ENCODE peak calls at places on chromosome 22, in five cellular contexts. X is suprapubic skin, L is BE2C, O is pancreas, J is AG09309. R is an unnamed sample.

GRCh38 chr22:32634424-32634981 is 159.9 kb downstream of the FBXO7 start:
- DNase-seq in J (no peak), O (no peak), X (no peak), L (no peak), R (no peak)

GRCh38 chr22:41696714-41697113 is 2.6 kb upstream of the MEI1 start:
- DNase-seq in O (peak; percentile 61), L (no peak), J (no peak), X (no peak), R (no peak)

GRCh38 chr22:28943501-28943879 is 60.1 kb downstream of the ZNRF3 start:
- DNase-seq in O (no peak), L (no peak), J (no peak), X (no peak), R (no peak)

GRCh38 chr22:29639096-29639495 is 35.7 kb downstream of the NF2 start:
- DNase-seq in L (no peak), J (no peak), X (no peak), O (no peak), R (no peak)

GRCh38 chr22:46638601-46639431 is 18.6 kb downstream of the GRAMD4 start:
- DNase-seq in O (peak; percentile 83), X (no peak), L (no peak), J (no peak), R (no peak)

GRCh38 chr22:24037851-24038765 is 27.0 kb downstream of the CABIN1 start:
- DNase-seq in J (no peak), L (no peak), X (no peak), O (no peak), R (peak; percentile 11)

GRCh38 chr22:27993201-27993635 is 74.2 kb upstream of the PITPNB start:
- DNase-seq in J (no peak), L (no peak), X (peak; percentile 77), O (no peak), R (no peak)

GRCh38 chr22:32538516-32538915 is 63.9 kb downstream of the FBXO7 start:
- DNase-seq in X (no peak), J (no peak), L (no peak), O (no peak), R (no peak)

DNA sequence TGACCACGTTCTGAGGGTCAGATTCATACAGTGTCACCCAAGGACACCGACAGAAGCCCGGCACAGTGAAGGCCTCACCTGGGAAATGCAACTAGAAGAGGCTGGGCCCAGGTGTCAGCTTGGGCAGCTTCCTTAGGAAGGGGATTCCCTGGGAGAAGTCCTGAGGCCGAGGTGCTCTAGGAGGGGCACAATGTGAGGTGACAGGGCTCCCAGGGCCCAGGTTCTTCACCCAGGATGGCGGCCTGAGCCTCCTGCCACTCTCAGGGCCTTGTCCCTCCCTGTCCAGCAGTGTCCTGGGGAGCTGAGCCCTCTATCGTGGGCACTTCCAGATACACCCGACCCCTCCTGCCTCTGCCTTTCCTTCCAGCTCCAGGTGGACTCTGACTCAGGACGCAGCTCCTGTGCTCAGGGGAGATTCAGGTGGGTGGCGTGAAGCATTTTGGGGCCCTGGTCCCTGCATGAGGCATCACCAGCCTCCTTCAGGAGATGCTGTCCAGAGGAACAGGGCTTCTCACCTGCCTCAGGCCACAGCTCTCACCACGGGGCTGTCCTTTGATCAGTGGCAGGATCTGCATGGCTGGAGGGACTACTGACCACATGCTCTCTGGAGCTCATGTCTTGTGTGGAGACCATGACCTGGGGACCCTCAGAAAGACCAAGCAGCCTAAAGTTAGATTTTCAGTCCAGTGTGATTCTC is 58.6 kb downstream of the GGTLC2 start:
- DNase-seq in X (peak; percentile 44), O (no peak), L (no peak), J (no peak), R (no peak)
- TF ChIP-seq CTCF in X (no peak), O (no peak), L (no peak), J (no peak), R (no peak)

GRCh38 chr22:45472426-45472825 is 30.3 kb upstream of the FBLN1 start:
- DNase-seq in L (no peak), J (no peak), X (no peak), O (no peak), R (no peak)

GRCh38 chr22:45468872-45469572 is 33.7 kb upstream of the FBLN1 start:
- DNase-seq in L (no peak), J (no peak), X (no peak), O (no peak), R (no peak)

GRCh38 chr22:45473626-45474237 is 29.0 kb upstream of the FBLN1 start:
- DNase-seq in X (no peak), O (no peak), J (no peak), L (no peak), R (no peak)

GRCh38 chr22:45470871-45471270 is 31.8 kb upstream of the FBLN1 start:
- DNase-seq in J (no peak), L (no peak), O (no peak), X (no peak), R (no peak)

DNA sequence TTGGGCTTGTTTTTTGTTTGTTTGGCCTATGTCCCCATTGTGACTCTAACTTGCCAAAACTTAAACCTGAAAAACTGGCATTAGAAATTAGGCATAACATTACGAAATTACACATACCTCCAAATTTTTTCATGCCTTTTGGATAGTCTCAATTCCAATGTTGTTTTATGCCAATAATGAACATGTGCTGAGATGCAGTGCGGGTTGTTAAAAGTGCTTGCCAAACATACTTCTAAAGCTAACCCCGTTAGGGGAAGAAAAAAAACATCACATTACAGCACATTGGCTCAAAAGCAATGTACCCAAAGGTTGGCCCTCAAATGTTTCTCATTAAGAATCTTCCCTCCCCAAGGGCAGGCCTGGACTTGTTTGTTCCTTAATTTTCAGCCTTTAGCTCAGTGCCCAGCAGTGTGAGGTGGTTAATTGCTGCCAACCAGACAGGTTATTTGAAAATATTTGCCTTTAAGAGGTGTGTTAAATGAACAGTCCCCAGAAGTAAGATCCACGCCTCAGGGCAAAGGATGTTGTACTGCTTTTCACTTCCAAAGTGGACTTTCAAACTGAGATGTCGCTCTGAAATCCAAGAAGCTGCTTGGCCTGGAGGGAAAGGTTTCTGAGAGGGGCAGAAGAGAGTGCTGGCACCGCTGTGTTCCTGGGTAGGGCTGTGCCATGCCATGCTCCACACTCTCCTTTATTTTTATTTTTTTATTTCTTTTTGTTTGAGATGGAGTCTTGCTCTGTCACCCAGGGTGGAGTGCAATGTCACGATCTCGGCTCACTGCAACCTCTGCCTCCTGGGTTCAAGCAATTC is 32.9 kb upstream of the FBLN1 start:
- DNase-seq in L (no peak), J (peak; percentile 62), X (no peak), O (no peak), R (no peak)
- H3K4me3 ChIP-seq in L (no peak overlapping the region), J (no peak overlapping the region), X (no peak overlapping the region), O (no peak overlapping the region), R (no peak overlapping the region)

DNA sequence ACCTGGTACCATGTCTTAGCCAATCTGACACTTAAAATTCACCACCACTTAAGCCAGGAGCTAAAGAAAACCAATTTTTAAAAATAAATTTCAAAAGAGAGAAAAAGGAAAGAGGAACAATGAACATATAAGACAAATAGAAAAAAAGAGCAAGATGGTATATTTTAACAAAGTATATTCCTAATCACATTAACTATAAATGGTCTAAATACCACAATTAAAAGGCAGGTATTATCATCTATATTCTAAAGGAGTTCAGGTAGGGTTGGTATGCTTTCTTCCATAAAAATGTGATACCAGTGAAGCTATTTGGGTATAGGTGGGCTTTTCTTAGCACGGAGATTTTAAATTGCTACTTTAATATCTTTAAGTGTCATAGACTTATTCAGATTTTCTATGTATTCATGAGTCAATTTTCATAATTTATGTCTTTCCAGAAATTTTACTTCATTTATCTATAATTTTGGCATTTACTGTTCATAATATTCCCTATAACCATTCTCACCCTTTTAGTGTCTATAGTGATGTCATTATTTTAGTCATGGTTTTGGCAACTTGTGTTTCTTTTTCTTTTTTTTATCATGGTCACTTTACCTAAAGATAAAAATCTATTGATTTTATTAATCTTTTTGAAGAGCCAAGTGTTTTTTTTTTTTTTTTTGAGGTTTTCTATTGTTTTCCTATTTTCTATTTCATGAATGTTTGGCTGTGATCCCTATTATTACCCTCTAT is 56.5 kb upstream of the IGLL5 start:
- DNase-seq in J (no peak), X (no peak), O (no peak), L (no peak), R (no peak)
- TF ChIP-seq CTCF in J (no peak), X (no peak), O (no peak), L (no peak), R (no peak)

GRCh38 chr22:37273846-37274225 is 8.5 kb upstream of the CYTH4 start:
- DNase-seq in L (no peak), O (no peak), J (no peak), X (no peak), R (no peak)

GRCh38 chr22:37276771-37277170 is 5.5 kb upstream of the CYTH4 start:
- DNase-seq in L (no peak), O (no peak), X (no peak), J (no peak), R (no peak)

GRCh38 chr22:37275622-37276021 is 6.7 kb upstream of the CYTH4 start:
- DNase-seq in O (no peak), J (no peak), L (no peak), X (no peak), R (no peak)

GRCh38 chr22:37274380-37274862 is 7.9 kb upstream of the CYTH4 start:
- DNase-seq in O (no peak), X (no peak), J (no peak), L (no peak), R (peak; percentile 32)

DNA sequence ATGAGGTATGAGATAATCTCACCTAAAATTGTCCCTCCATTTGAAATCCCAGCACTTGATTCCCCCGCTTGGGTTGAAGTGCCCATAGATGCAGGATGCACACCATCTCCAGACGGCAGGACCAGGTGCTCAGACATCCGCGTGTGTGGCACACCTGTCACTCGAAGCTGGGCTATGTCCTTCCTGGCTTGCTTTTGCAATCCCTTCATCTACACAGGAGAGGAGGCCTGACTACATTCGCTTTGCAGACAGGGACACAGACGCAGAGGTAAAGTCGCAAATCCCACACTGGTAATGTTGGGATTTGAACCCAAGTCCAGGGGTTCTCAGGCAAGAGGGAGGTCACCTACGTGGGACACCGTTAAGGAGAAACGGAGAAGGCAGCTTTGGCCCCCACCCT is 7.2 kb upstream of the CYTH4 start:
- DNase-seq in X (no peak), J (no peak), L (no peak), O (no peak), R (no peak)
- H3K4me3 ChIP-seq in X (no peak overlapping the region), J (no peak overlapping the region), L (no peak overlapping the region), O (no peak overlapping the region), R (no peak overlapping the region)

DNA sequence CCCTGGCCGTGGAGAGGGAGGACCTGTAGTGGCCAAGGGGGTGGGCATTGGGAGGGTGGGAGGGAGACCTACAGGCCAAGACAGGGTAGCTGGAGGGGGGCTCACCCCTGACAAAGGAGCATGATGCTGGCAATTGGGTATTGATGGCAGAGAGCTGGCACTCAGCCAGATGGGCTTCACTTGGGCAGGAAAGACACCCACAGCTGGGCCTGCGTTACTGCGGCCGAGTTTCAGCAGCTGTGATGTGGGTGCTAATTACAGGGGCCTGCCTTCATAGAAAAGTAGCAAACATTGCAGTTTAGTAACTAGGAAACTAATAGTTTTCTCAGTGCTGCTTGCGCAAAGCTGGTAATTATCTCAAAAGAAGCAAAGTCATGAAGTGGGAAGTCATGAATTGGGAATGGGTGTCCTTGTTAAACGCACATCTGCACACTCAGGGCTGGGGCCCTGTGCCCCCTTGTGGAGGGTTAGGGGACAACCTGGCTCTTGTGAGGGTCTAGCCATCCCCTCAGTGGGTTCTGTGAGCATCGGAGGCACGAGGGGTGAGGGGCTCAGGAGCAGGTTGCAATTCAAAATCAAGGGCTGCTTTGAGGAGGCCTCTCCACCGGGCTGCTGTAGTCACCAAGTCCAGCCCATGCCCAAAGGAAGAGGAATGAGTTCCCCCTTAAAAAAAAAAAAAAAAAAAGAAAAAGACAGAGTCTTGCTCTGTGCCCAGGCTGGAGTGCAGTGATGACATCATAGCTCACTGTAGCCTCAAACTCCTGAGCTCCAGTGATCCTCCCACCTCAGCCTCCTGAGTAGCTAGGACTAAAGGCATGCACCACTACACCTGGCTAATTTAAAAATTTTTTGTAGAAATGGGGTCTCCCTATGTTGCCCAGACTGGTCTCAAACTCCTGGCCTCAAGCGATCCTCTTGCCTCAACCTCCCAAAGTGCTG is 24.4 kb upstream of the TXNRD2 start:
- DNase-seq in O (peak; percentile 67), J (no peak), L (peak; percentile 68), X (no peak), R (no peak)
- TF ChIP-seq CTCF in O (no peak), J (peak; percentile 47), L (peak; percentile 72), X (no peak), R (no peak)

R was measured in dorsolateral prefrontal cortex.